ENCODE peak calls at places on chromosomes 7 and 10, in five cellular contexts. L is fibroblast of lung, X is hypothalamus, E is ACHN, B is cardiac muscle cell. N is an unnamed sample.

GRCh38 chr10:13834581-13835286 is 248.0 kb downstream of the PRPF18 start:
- DNase-seq in L (peak), E (no peak), X (no peak), B (peak), N (no peak)

GRCh38 chr10:80462986-80463741 is 9.1 kb downstream of the TSPAN14 start:
- DNase-seq in L (peak), E (no peak), X (no peak), B (no peak), N (peak)

GRCh38 chr10:97515260-97515978 is 16.7 kb downstream of the UBTD1 start:
- DNase-seq in L (no peak), E (no peak), X (no peak), B (no peak), N (no peak)

GRCh38 chr10:122560279-122560804 is at the start of gene DMBT1:
- DNase-seq in B (no peak), L (no peak), E (no peak), X (no peak), N (no peak)

GRCh38 chr7:127409629-127410028 is 17.1 kb upstream of the ZNF800 start:
- DNase-seq in E (no peak), L (no peak), X (no peak), B (peak), N (no peak)

GRCh38 chr10:109996766-109997171 is 11.0 kb upstream of the ADD3 start:
- DNase-seq in B (no peak), E (no peak), X (no peak), L (no peak), N (no peak)

GRCh38 chr7:67754651-67755050 is 758.0 kb downstream of the TYW1 start:
- DNase-seq in L (no peak), E (no peak), X (no peak), B (peak), N (no peak)

GRCh38 chr10:133231946-133232574 is 2.0 kb downstream of the UTF1 start:
- DNase-seq in L (no peak), B (no peak), E (no peak), X (no peak), N (no peak)

GRCh38 chr7:77696643-77697534 is 630 bp downstream of the RSBN1L start:
- DNase-seq in X (peak), B (peak), E (peak), L (peak), N (peak)

GRCh38 chr7:91169819-91170218 is 94.4 kb upstream of the FZD1 start:
- DNase-seq in B (no peak), X (no peak), E (no peak), L (no peak), N (no peak)

GRCh38 chr10:132965411-132966057 is 23.2 kb upstream of the CFAP46 start:
- DNase-seq in L (no peak), E (no peak), B (no peak), X (no peak), N (no peak)

GRCh38 chr7:48414005-48414732 is 242.9 kb downstream of the ABCA13 start:
- DNase-seq in L (no peak), E (no peak), B (no peak), X (no peak), N (no peak)

GRCh38 chr7:121485457-121486243 is 89.5 kb upstream of the FAM3C start:
- DNase-seq in L (no peak), X (peak), E (no peak), B (peak), N (no peak)

GRCh38 chr10:34687434-34688205 is 127.5 kb downstream of the PARD3 start:
- DNase-seq in E (no peak), B (peak), X (no peak), L (peak), N (no peak)

GRCh38 chr7:72109566-72109965 is 302.6 kb downstream of the CALN1 start:
- DNase-seq in L (no peak), E (no peak), B (no peak), X (no peak), N (no peak)

GRCh38 chr10:99673492-99673891 is 14.2 kb downstream of the ENTPD7 start:
- DNase-seq in B (no peak), L (no peak), E (no peak), X (no peak), N (peak)

GRCh38 chr10:100600218-100600617 is 64.5 kb downstream of the HIF1AN start:
- DNase-seq in L (no peak), X (no peak), E (peak), B (no peak), N (no peak)

GRCh38 chr10:29841724-29842649 is 207.2 kb upstream of the SVIL start:
- DNase-seq in X (no peak), B (peak), E (no peak), L (peak), N (no peak)

GRCh38 chr7:193538-194256 is 1.3 kb downstream of the FAM20C start:
- DNase-seq in E (peak), X (peak), L (peak), B (no peak), N (no peak)

GRCh38 chr10:124739996-124740373 is 4.2 kb downstream of the FAM53B start:
- DNase-seq in B (no peak), X (no peak), L (no peak), E (no peak), N (peak)

GRCh38 chr10:101856626-101857025 is 13.0 kb upstream of the KCNIP2 start:
- DNase-seq in B (peak), E (no peak), L (peak), X (no peak), N (no peak)

GRCh38 chr7:6532516-6532915 is 18.7 kb downstream of the GRID2IP start:
- DNase-seq in B (no peak), L (no peak), X (no peak), E (no peak), N (no peak)

GRCh38 chr10:44297963-44298362 is 86.9 kb downstream of the CXCL12 start:
- DNase-seq in E (no peak), L (no peak), X (no peak), B (no peak), N (no peak)

GRCh38 chr7:39453743-39454355 is 112.4 kb upstream of the YAE1 start:
- DNase-seq in B (peak), L (peak), X (no peak), E (peak), N (peak)

GRCh38 chr10:110267246-110267645 is 37.5 kb downstream of the SMNDC1 start:
- DNase-seq in L (no peak), X (no peak), E (no peak), B (no peak), N (no peak)

GRCh38 chr10:84540022-84540616 is 211.7 kb downstream of the CCSER2 start:
- DNase-seq in B (peak), E (peak), L (peak), X (no peak), N (no peak)

GRCh38 chr10:89171263-89171872 is 35.7 kb downstream of the CH25H start:
- DNase-seq in L (no peak), E (no peak), B (no peak), X (no peak), N (no peak)

GRCh38 chr10:13681095-13681494 is 94.3 kb downstream of the PRPF18 start:
- DNase-seq in L (no peak), E (no peak), X (no peak), B (no peak), N (no peak)

GRCh38 chr10:5959116-5959515 is 18.2 kb downstream of the IL15RA start:
- DNase-seq in X (no peak), B (no peak), E (no peak), L (no peak), N (no peak)

GRCh38 chr10:97759157-97759980 is 12.4 kb downstream of the SFRP5 start:
- DNase-seq in L (peak), B (peak), X (peak), E (peak), N (peak)

GRCh38 chr10:4687397-4687796 is 138.6 kb upstream of the AKR1E2 start:
- DNase-seq in B (no peak), X (no peak), L (no peak), E (no peak), N (no peak)

GRCh38 chr7:75866497-75867389 is 12.1 kb upstream of the RHBDD2 start:
- DNase-seq in E (peak), L (peak), X (peak), B (peak), N (peak)

GRCh38 chr10:27911645-27912044 is 87.2 kb downstream of the ODAD2 start:
- DNase-seq in E (no peak), L (peak), B (peak), X (no peak), N (no peak)

N was measured in OCI-M1.